ENCODE peak calls at places on chromosome 4, in six cellular contexts. T, O, U, W, C and I are unnamed samples.
A peak's percentile ranks its signal among the peaks of the same experiment; 100 is the strongest.

GRCh38 chr4:1207603-1208265 is 35.4 kb upstream of the SPON2 start:
- DNase-seq in C (peak; percentile 11), T (peak; percentile 67), O (peak; percentile 58), U (no peak), W (peak; percentile 81), I (no peak)

GRCh38 chr4:125780159-125780558 is 465.4 kb downstream of the FAT4 start:
- DNase-seq in T (no peak), C (no peak), W (peak; percentile 53), O (no peak), U (no peak), I (no peak)

GRCh38 chr4:70505152-70505748 is 13.1 kb upstream of the AMTN start:
- DNase-seq in C (peak; percentile 75), U (peak; percentile 17), T (peak; percentile 67), W (peak; percentile 83), O (peak; percentile 55), I (peak; percentile 5)

GRCh38 chr4:156303708-156304107 is 350.0 kb upstream of the CTSO start:
- DNase-seq in O (no peak), W (no peak), T (no peak), C (no peak), U (no peak), I (no peak)

GRCh38 chr4:158166701-158167100 is 6.1 kb downstream of the GASK1B start:
- DNase-seq in C (no peak), U (no peak), O (no peak), W (no peak), T (no peak), I (no peak)

GRCh38 chr4:25536577-25537325 is 118.9 kb upstream of the SLC34A2 start:
- DNase-seq in C (no peak), T (no peak), O (no peak), W (no peak), U (no peak), I (no peak)

GRCh38 chr4:107153228-107153627 is 117.1 kb upstream of the DKK2 start:
- DNase-seq in T (no peak), U (no peak), O (peak; percentile 29), W (no peak), C (peak; percentile 89), I (no peak)

GRCh38 chr4:91840359-91840758 is 463.4 kb upstream of the GRID2 start:
- DNase-seq in C (no peak), W (no peak), O (no peak), T (no peak), U (no peak), I (no peak)

GRCh38 chr4:146338512-146338911 is 124.2 kb downstream of the REELD1 start:
- DNase-seq in C (no peak), W (no peak), T (no peak), U (no peak), O (no peak), I (no peak)

GRCh38 chr4:14110407-14110806 is 482.9 kb upstream of the BOD1L1 start:
- DNase-seq in C (no peak), O (no peak), W (peak; percentile 59), U (no peak), T (no peak), I (peak; percentile 45)

GRCh38 chr4:55561884-55562283 is 15.2 kb upstream of the CLOCK start:
- DNase-seq in O (no peak), C (no peak), U (no peak), T (no peak), W (no peak), I (no peak)

DNA sequence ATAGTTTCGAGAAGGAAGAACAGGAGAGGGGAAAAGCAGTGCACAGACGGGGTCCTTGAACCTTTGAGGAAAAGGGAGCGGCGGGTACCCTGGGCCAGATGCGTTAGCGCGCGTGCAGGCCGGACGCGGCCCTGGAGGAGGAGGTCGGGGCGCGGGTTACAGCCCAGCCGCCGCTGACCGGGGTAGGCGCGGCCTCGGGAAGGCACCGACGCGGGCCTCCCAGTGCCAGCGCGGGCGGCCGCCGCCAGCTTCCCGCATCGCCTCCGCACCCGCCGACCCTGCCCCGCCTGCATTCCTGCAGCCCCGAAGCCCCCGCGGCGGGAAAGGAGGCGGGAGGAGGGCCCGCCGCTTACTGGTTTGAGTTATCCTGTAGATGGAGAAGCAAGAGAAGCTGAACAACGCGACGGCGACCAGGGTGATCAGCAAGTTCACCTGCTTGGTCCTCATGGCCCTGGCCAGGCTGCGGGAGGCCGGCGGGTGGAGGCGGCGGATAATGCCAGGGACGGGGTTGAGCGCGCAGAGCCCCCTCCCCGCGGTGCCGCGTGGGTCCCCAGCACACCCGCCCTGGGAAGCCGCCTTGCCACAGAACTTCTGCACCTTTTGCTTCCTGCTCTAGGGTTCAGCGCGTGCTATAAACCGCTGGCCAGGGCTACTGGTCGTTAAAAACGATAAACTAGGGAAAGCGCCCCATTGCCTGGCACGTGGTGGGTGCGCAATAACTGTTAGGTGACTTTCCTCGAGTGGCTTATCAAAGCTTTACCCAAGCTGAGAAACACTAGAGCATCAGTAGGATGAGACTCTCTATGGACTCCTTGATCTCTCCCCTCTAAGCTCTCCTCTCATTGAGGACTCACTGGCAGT is at the start of gene MGAT4D:
- DNase-seq in T (no peak), U (no peak), O (peak; percentile 22), C (peak; percentile 73), W (peak; percentile 14), I (no peak)
- H3K4me3 ChIP-seq in T (peak within 1 kb of the TSS; percentile 30), U (no peak within 1 kb of the TSS), O (no peak within 1 kb of the TSS), C (peak within 1 kb of the TSS; percentile 65), W (peak within 1 kb of the TSS; percentile 58), I (no peak within 1 kb of the TSS)

GRCh38 chr4:6561173-6561516 is 13.8 kb upstream of the MAN2B2 start:
- DNase-seq in T (no peak), C (no peak), U (no peak), W (peak; percentile 16), O (no peak), I (no peak)

GRCh38 chr4:6563935-6564645 is 10.9 kb upstream of the MAN2B2 start:
- DNase-seq in C (peak; percentile 18), O (no peak), U (no peak), T (no peak), W (no peak), I (no peak)

GRCh38 chr4:6561706-6562371 is 13.2 kb upstream of the MAN2B2 start:
- DNase-seq in C (no peak), U (no peak), O (no peak), W (no peak), T (no peak), I (no peak)

GRCh38 chr4:6560416-6561172 is 14.4 kb upstream of the MAN2B2 start:
- DNase-seq in U (no peak), C (no peak), W (peak; percentile 54), T (no peak), O (no peak), I (no peak)

DNA sequence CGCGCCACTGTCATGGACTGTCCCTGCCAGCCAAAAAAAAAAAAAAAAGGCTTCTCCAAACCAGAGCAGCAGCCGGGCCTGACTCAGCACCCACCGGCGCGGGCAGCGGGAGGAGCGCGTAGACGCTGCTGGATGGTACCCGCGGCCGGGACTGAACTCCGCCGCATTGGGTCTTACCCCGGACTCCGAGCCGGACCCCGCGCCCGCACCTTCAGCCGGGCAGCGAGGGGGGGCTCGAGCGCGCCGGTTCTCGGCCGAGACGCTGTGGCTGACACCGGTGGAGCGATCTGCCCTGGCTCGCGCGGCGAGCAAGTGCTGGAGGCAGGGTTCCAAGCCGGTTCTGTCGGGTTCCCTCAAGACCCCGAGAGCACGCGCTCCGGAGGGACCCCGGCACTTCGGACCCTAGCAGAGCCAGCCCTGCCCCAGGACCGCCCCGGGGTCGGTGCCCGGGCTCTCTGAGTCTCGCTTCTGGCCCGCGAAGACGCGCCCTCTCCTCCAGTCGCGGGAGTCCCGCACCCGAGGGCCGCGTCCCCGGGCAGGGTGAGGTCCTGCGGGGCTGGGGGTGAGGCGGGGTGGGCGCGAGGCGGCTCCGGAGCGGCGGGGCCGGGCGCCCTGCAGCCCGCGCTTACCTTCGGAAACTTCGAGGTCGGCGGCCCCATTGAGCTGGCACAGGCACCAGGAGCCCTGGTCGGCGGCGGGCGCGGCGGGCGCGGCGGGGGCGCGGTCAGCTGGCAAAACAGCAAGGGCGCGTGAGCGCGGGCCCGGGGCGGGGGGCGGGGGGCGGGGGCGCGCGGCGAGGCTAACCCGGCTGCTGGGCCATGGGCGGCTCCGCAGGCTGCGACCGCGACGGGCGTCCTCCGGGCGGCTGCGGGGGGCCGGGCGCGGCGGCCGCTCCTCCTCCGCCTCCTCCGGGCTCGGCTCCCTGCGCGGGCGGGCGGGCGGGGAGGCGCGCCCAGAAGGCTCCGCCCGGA is 11.8 kb upstream of the MAN2B2 start:
- DNase-seq in C (peak; percentile 66), O (peak; percentile 36), U (no peak), W (peak; percentile 63), T (no peak), I (no peak)
- H3K4me3 ChIP-seq in C (peak overlapping the region; percentile 60), O (peak overlapping the region; percentile 11), U (no peak overlapping the region), W (peak overlapping the region; percentile 73), T (peak overlapping the region; percentile 49), I (peak overlapping the region; percentile 17)

DNA sequence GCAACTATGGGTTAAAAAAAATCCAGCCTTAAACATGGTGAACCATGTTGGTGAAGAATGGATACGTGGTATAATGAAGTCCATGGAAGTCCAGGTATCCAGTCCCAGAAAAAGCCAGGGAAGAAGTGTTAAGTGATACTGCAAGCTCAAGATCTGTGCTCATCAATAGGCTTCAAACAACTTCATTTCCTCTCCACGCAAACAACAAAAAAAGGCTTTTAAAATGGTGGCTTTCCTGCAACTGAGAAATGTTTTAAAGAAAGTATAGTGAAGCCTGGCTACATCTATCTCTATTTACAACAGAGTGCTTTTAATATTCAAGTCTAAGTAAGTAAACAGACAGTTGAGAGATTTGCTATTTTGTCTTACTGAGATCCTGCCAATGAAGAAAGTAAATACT is 1.6 kb downstream of the TAPT1 start:
- DNase-seq in T (no peak), W (no peak), O (no peak), U (no peak), C (no peak), I (no peak)
- H3K4me3 ChIP-seq in T (peak overlapping the region; percentile 96), W (peak overlapping the region; percentile 93), O (no peak overlapping the region), U (no peak overlapping the region), C (peak overlapping the region; percentile 65), I (no peak overlapping the region)

GRCh38 chr4:6813725-6814124 is 31.2 kb downstream of the KIAA0232 start:
- DNase-seq in O (no peak), T (no peak), C (no peak), U (no peak), W (no peak), I (no peak)

GRCh38 chr4:6815029-6815836 is 32.7 kb downstream of the KIAA0232 start:
- DNase-seq in O (no peak), T (no peak), C (no peak), U (no peak), W (no peak), I (no peak)

GRCh38 chr4:6824071-6824470 is 41.5 kb downstream of the KIAA0232 start:
- DNase-seq in T (no peak), W (peak; percentile 9), O (no peak), U (no peak), C (no peak), I (no peak)

GRCh38 chr4:6820695-6821094 is 38.2 kb downstream of the KIAA0232 start:
- DNase-seq in U (no peak), W (no peak), O (no peak), T (no peak), C (no peak), I (no peak)

GRCh38 chr4:6819295-6819694 is 36.8 kb downstream of the KIAA0232 start:
- DNase-seq in O (no peak), C (no peak), T (no peak), U (no peak), W (no peak), I (no peak)
- H3K4me3 ChIP-seq in O (no peak overlapping the region), C (no peak overlapping the region), T (no peak overlapping the region), U (no peak overlapping the region), W (no peak overlapping the region), I (no peak overlapping the region)